ENCODE peak calls at places on chromosomes 2 and 18, in ten cellular contexts. L is heart left ventricle, P is ovary, R is AG10803, H is GM23338, M is pancreas, O is cardiac muscle cell, A is lower lobe of right lung, D is cardiac fibroblast, I is astrocyte. J is an unnamed sample.

GRCh38 chr2:216017365-216017764 is 4.0 kb upstream of the MREG start:
- DNase-seq in L (no peak), P (no peak), R (peak), H (no peak), M (no peak), O (no peak), A (no peak), D (no peak), I (no peak), J (no peak)

GRCh38 chr2:127255721-127256120 is 35.6 kb upstream of the CYP27C1 start:
- DNase-seq in L (no peak), P (no peak), R (no peak), H (no peak), M (no peak), O (no peak), A (no peak), D (no peak), I (no peak), J (no peak)

GRCh38 chr2:237774811-237775553 is 23.6 kb upstream of the RBM44 start:
- DNase-seq in L (no peak), P (no peak), R (peak), H (peak), M (peak), O (peak), A (peak), D (peak), I (peak), J (peak)

GRCh38 chr2:16005819-16006536 is 65.6 kb downstream of the MYCN start:
- DNase-seq in L (no peak), P (no peak), R (no peak), H (no peak), M (no peak), O (no peak), A (peak), D (no peak), I (no peak), J (no peak)

GRCh38 chr2:42044939-42045338 is 2.9 kb upstream of the PKDCC start:
- DNase-seq in L (no peak), P (no peak), R (no peak), H (no peak), M (no peak), O (no peak), A (no peak), D (no peak), I (no peak), J (no peak)

GRCh38 chr18:79681484-79682387 is 2.1 kb downstream of the CTDP1 start:
- DNase-seq in L (no peak), P (no peak), R (no peak), H (no peak), M (no peak), O (no peak), A (no peak), D (no peak), I (no peak), J (peak)

GRCh38 chr2:117858892-117859531 is 44.5 kb downstream of the DDX18 start:
- DNase-seq in L (no peak), P (no peak), R (no peak), H (peak), M (no peak), O (no peak), A (peak), D (no peak), I (no peak), J (no peak)

GRCh38 chr2:131011481-131011880 is 81.8 kb downstream of the FAM168B start:
- DNase-seq in L (no peak), P (no peak), R (no peak), H (no peak), M (no peak), O (no peak), A (no peak), D (no peak), I (no peak), J (no peak)

GRCh38 chr2:67462741-67463496 is 65.8 kb downstream of the ETAA1 start:
- DNase-seq in L (no peak), P (no peak), R (no peak), H (no peak), M (no peak), O (peak), A (no peak), D (no peak), I (peak), J (no peak)

GRCh38 chr2:38706846-38707345 is 41.0 kb downstream of the GALM start:
- DNase-seq in L (no peak), P (no peak), R (no peak), H (no peak), M (no peak), O (no peak), A (no peak), D (no peak), I (no peak), J (no peak)

GRCh38 chr18:3454365-3455089 is 4.6 kb downstream of the TGIF1 start:
- DNase-seq in L (peak), P (no peak), R (peak), H (peak), M (peak), O (peak), A (no peak), D (peak), I (peak), J (peak)
- H3K4me3 ChIP-seq in L (peak), P (peak), R (peak), H (peak), M (peak), O (peak), A (peak), D (peak), I (peak), J (peak)

GRCh38 chr2:20667151-20667530 is 197 bp downstream of the GDF7 start:
- DNase-seq in L (no peak), P (no peak), R (no peak), H (no peak), M (no peak), O (no peak), A (no peak), D (no peak), I (no peak), J (no peak)
- TF ChIP-seq CTCF in L (no peak), P (no peak), R (no peak), H (no peak), M (no peak), O (no peak), A (no peak), D (no peak), I (no peak), J (no peak)

DNA sequence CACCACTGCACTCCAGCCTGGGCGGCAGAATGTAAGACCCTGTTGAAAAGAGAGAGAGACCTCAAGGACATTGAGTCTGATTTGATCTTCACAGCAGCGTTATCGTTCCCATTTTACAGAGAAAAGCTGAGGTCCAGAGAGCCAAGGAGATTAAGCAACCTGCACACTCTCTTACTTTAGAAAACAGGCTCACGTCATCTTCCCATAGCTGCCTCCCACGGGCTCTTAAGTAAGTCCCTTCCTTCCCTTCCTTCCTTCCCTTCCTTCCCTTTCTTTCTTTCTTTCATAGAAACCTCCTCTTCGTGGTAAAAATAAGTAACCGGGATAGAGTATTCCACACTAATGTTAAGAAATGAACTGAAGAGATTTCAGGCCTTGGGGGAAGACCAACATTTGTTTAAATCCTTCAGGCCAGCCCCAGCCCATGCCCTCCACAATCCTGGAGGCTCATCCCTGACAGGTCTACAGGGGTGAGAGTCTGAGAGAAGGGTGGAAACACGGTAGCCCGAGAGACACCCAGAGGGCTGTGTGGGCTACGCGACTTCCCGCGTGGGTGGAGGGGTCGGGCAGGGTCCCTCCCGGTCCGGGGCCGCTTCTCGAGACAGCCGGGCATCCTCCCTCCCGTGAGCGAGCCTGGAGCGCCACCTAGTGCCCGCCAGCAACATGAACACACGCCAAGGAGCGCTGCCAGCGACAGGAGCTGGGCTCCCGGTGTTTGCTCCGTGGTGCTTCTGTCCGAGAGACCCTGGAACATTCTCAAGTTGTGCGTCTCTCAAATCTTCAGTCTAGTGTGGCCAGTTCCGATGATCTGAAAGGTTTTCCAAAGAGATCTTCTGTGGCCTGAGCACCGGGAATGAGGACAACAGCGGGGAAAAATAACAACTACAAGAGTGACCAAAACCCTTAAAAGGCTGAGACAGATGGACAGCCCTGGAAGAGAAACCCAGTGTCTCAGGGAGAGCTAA is 160.3 kb downstream of the INO80D start:
- DNase-seq in L (peak), P (peak), R (peak), H (peak), M (peak), O (peak), A (peak), D (peak), I (peak), J (peak)
- H3K4me3 ChIP-seq in L (peak), P (peak), R (peak), H (peak), M (peak), O (no peak), A (peak), D (peak), I (peak), J (peak)

DNA sequence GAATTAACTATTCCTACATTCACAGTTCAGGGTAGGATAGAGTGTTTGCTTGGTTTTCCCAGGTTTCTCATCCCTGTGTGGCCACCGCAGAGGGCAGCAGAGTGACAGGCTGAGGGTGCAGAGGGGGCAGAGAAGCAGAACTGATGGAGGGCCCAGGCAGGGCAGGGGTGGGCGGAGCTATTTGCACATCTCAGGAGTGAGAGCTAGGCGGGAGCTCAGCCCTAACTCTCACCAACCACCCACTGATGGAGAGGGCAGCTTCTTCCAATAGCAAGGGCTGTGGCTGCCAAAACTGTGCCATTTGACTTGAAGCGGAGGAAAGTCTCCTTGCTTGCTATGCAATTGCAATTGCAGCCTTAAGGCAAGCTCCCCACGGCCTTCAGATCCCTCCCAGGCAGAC is 12.0 kb upstream of the DARS1 start:
- DNase-seq in L (no peak), P (no peak), R (no peak), H (peak), M (no peak), O (no peak), A (peak), D (no peak), I (no peak), J (no peak)
- TF ChIP-seq CTCF in L (peak), P (no peak), R (no peak), H (peak), M (no peak), O (no peak), A (no peak), D (no peak), I (no peak), J (no peak)

GRCh38 chr2:96167407-96168013 is 22.3 kb upstream of the DUSP2 start:
- DNase-seq in L (no peak), P (no peak), R (no peak), H (no peak), M (no peak), O (no peak), A (no peak), D (no peak), I (peak), J (no peak)

GRCh38 chr2:96161785-96162367 is 16.6 kb upstream of the DUSP2 start:
- DNase-seq in L (no peak), P (no peak), R (no peak), H (no peak), M (no peak), O (peak), A (no peak), D (no peak), I (no peak), J (no peak)

GRCh38 chr2:96163415-96163767 is 18.2 kb upstream of the DUSP2 start:
- DNase-seq in L (no peak), P (no peak), R (no peak), H (no peak), M (no peak), O (no peak), A (no peak), D (no peak), I (no peak), J (no peak)

GRCh38 chr2:96164459-96165184 is 19.4 kb upstream of the DUSP2 start:
- DNase-seq in L (no peak), P (no peak), R (no peak), H (peak), M (no peak), O (no peak), A (no peak), D (no peak), I (no peak), J (no peak)

DNA sequence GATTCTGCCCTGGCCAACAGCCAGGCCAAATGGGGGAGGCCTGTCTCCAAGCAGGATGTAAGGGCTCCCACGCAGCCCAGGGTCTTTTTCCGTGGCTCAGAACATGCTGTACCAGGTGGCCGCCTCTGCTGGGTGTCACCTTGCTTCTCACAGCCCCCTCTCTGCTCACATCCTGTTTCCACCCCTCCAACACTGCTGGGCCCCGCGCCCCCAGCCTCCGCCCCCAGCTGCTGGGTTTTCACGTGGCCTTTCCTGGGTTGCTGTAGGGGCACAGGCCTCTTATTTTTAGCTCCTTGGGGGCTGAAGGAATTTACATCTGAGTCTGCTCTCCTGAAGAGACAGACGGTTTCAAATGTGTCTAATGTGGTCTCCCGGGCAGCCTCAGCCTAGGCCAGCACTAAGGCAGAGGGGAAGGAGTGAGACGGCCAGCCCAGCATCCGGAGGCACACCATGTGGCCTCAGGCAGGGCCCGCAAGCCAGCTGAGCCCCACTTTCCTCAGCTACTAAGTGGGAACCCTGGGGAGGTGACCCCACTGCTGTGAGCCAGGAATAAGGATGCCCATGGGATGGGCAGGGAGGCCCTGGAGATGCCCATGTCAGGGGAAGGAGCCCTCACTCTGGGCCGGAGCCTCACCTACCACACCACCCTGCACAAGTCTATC is 18.7 kb upstream of the DUSP2 start:
- DNase-seq in L (no peak), P (no peak), R (no peak), H (no peak), M (no peak), O (no peak), A (no peak), D (no peak), I (no peak), J (no peak)
- H3K4me3 ChIP-seq in L (no peak), P (no peak), R (no peak), H (no peak), M (no peak), O (no peak), A (no peak), D (no peak), I (no peak), J (no peak)

DNA sequence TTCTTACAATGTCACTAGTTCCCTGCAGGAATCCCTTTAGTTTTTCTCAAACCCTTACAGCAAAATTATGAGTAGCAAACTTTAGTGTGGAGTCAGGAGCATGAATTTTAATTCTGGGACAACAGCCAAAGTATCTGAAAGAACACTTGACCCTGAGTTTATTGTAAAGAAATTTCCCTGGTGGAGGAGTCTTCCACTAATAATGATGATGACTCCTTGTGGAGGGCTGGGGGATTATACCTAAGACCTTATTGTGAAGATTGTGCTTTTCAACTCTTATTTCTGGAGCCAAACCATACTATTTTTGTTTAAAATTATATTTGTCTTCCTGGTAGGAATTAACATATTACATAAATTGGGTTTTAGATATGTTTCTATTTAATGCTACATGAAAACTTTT is 217.0 kb downstream of the MYO3B start:
- DNase-seq in L (no peak), P (no peak), R (no peak), H (peak), M (no peak), O (peak), A (no peak), D (no peak), I (no peak), J (no peak)
- TF ChIP-seq CTCF in L (no peak), P (no peak), R (peak), H (peak), M (no peak), O (peak), A (no peak), D (no peak), I (no peak), J (peak)

DNA sequence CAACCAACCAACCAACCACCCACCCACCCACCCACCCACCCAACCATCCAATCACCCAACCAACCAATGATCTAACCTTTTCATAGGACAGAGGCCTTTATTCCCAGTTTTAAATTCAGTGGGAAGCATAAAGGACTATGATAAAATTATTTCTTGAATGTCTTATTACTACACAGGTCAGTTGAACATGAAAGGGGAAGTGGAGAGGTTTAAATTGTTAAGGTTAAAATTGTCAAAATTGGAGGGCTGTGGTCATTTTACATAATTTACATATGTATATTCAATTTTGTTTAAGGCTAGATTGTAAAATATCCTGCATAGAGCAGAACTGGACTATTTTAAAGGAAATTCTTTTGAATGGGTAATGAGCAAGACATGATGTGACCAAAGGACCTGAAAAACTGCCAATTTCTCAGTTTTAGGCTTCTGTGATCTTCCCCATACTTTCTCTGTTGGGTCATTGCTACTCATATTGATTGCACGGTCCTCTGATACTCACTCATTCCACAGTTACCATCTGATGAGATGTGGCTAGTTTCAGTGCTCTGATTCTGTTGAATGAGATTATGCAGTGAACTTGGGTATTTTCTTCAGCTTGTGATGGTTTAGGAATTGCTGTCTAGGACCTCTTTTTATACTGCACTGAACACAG is 127.4 kb downstream of the PLCL1 start:
- DNase-seq in L (no peak), P (no peak), R (peak), H (no peak), M (no peak), O (no peak), A (no peak), D (no peak), I (no peak), J (no peak)
- H3K4me3 ChIP-seq in L (no peak), P (no peak), R (no peak), H (no peak), M (no peak), O (no peak), A (no peak), D (no peak), I (no peak), J (no peak)

GRCh38 chr18:6874316-6874715 is 144.8 kb downstream of the ARHGAP28 start:
- DNase-seq in L (no peak), P (no peak), R (no peak), H (no peak), M (no peak), O (peak), A (no peak), D (peak), I (no peak), J (peak)
- TF ChIP-seq CTCF in L (peak), P (no peak), R (no peak), H (no peak), M (no peak), O (peak), A (no peak), D (peak), I (peak), J (peak)

GRCh38 chr18:11866329-11866728 is 15.1 kb downstream of the CHMP1B start:
- DNase-seq in L (no peak), P (no peak), R (no peak), H (no peak), M (no peak), O (no peak), A (no peak), D (no peak), I (no peak), J (no peak)
- H3K4me3 ChIP-seq in L (no peak), P (no peak), R (no peak), H (no peak), M (no peak), O (no peak), A (no peak), D (no peak), I (no peak), J (no peak)

DNA sequence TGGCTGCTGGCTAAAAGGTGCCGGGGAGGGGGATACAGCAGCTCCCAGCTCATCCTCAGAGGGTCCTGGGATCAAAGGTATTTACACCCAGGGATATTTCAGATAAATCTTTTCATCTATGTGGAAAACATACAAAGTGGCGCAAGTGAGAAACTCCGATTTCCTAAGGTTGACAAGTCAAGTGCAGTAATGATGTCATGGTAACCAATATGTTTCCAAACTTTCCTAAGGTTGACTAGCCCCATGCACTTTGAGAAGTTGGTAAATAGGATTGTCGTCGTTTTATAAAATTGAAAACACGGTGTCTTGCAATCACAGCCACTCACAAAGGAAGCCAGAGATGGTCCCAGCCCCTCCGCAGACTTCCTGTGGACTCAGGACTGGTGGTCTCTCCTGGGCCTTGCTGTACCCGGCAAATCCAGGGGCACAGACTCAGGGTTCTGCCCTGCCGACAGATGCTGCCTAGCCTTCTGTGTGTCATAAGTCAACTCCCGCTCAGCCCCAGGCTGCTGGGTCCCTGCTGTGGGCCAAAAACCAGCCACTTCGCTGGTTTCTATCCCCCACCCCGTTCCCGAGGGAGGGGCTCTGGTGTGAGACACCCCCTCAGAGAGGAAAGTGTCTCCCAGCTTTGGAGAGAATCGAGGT is 111.2 kb upstream of the PPP1CB start:
- DNase-seq in L (no peak), P (peak), R (no peak), H (no peak), M (no peak), O (no peak), A (no peak), D (no peak), I (no peak), J (no peak)
- TF ChIP-seq CTCF in L (no peak), P (no peak), R (no peak), H (no peak), M (no peak), O (no peak), A (no peak), D (no peak), I (no peak), J (no peak)

J was measured in fibroblast of villous mesenchyme.